ENCODE peak calls at places on chromosomes 4 and X, in six cellular contexts. H is stimulated activated CD4-positive, alpha-beta T cell treated with anti-CD3 and anti-CD28 coated beads, TNF-alpha, amount 100 ng/mL, for 4 hours; Z is A549; A is activated CD4-positive, CD25-positive, alpha-beta regulatory T cell treated with anti-CD3 and anti-CD28 coated beads, Interleukin-2, amount 50 U/mL, for 72 hours; S is foreskin fibroblast; M is hypothalamus. N is an unnamed sample.

GRCh38 chr4:185833055-185833598 is 21.1 kb upstream of the SORBS2 start:
- DNase-seq in M (no peak), H (no peak), A (no peak), Z (peak), S (peak), N (no peak)

GRCh38 chr4:98289375-98289774 is 28.2 kb downstream of the RAP1GDS1 start:
- DNase-seq in S (no peak), H (no peak), A (no peak), M (no peak), Z (no peak), N (no peak)

GRCh38 chr4:114383055-114383454 is 215.6 kb upstream of the UGT8 start:
- DNase-seq in S (peak), H (no peak), A (no peak), M (no peak), Z (no peak), N (no peak)

GRCh38 chr4:56649445-56650258 is 31.4 kb downstream of the HOPX start:
- DNase-seq in A (no peak), S (no peak), M (no peak), H (no peak), Z (no peak), N (no peak)

GRCh38 chr4:186029731-186030421 is 39.1 kb upstream of the TLR3 start:
- DNase-seq in S (no peak), Z (no peak), A (no peak), H (no peak), M (peak), N (no peak)

GRCh38 chr4:72418458-72418857 is 150.6 kb downstream of the ADAMTS3 start:
- DNase-seq in A (no peak), H (no peak), Z (no peak), S (peak), M (no peak), N (no peak)

GRCh38 chr4:103372002-103372558 is 173.9 kb upstream of the CENPE start:
- DNase-seq in S (no peak), H (no peak), Z (no peak), M (no peak), A (no peak), N (no peak)

GRCh38 chr4:157045507-157046127 is 30.3 kb upstream of the GLRB start:
- DNase-seq in M (no peak), Z (peak), H (no peak), A (no peak), S (peak), N (no peak)

GRCh38 chr4:65241257-65241997 is 428.9 kb downstream of the EPHA5 start:
- DNase-seq in M (no peak), Z (no peak), A (no peak), H (no peak), S (no peak), N (no peak)

GRCh38 chr4:181479145-181479544 is 764.1 kb upstream of the TENM3 start:
- DNase-seq in Z (no peak), S (no peak), A (no peak), M (no peak), H (no peak), N (no peak)

GRCh38 chr4:125315571-125316390 is 1.0 kb downstream of the FAT4 start:
- DNase-seq in H (no peak), A (peak), Z (peak), S (peak), M (peak), N (no peak)

GRCh38 chrX:16807976-16808542 is 21.8 kb downstream of the TXLNG start:
- DNase-seq in H (no peak), Z (peak), S (peak), M (no peak), A (no peak), N (no peak)

GRCh38 chrX:95536111-95536510 is 1148.5 kb upstream of the DIAPH2 start:
- DNase-seq in M (no peak), A (no peak), H (no peak), Z (no peak), S (no peak), N (no peak)

GRCh38 chr4:26298198-26298950 is 22.4 kb upstream of the RBPJ start:
- DNase-seq in Z (no peak), A (no peak), H (no peak), M (no peak), S (peak), N (no peak)

GRCh38 chrX:136121788-136122187 is 25.5 kb upstream of the FHL1 start:
- DNase-seq in Z (no peak), M (no peak), S (no peak), H (no peak), A (no peak), N (no peak)

GRCh38 chrX:122026665-122027064 is 979.3 kb downstream of the GLUD2 start:
- DNase-seq in M (no peak), S (no peak), Z (no peak), A (no peak), H (no peak), N (no peak)

GRCh38 chr4:175891863-175892262 is 79.8 kb upstream of the GPM6A start:
- DNase-seq in Z (peak), S (peak), M (no peak), H (no peak), A (no peak), N (no peak)

GRCh38 chr4:76563804-76564468 is 128.9 kb downstream of the SHROOM3 start:
- DNase-seq in Z (no peak), S (no peak), A (no peak), H (no peak), M (no peak), N (no peak)

GRCh38 chr4:123986268-123986798 is 589.7 kb downstream of the SPRY1 start:
- DNase-seq in S (peak), M (no peak), Z (no peak), A (no peak), H (no peak), N (no peak)

GRCh38 chrX:45164021-45164621 is 36.6 kb downstream of the DIPK2B start:
- DNase-seq in S (peak), Z (no peak), M (no peak), H (no peak), A (no peak), N (no peak)

GRCh38 chr4:99715286-99715685 is 57.7 kb upstream of the C4orf54 start:
- DNase-seq in A (no peak), S (no peak), H (no peak), M (no peak), Z (no peak), N (no peak)

GRCh38 chr4:16067515-16067914 is 16.3 kb downstream of the PROM1 start:
- DNase-seq in S (peak), M (no peak), A (no peak), Z (no peak), H (no peak), N (no peak)

GRCh38 chr4:10457255-10457801 is at the start of gene ZNF518B:
- DNase-seq in A (peak), Z (peak), S (peak), H (peak), M (peak), N (peak)

GRCh38 chr4:164856396-164856795 is 20.6 kb upstream of the APELA start:
- DNase-seq in M (no peak), S (no peak), Z (no peak), A (no peak), H (no peak), N (no peak)

GRCh38 chrX:119226431-119226830 is 9.7 kb upstream of the PGRMC1 start:
- DNase-seq in Z (no peak), M (no peak), S (no peak), A (no peak), H (no peak), N (no peak)

GRCh38 chrX:103081051-103081450 is 11.9 kb downstream of the NXF3 start:
- DNase-seq in M (no peak), S (no peak), A (no peak), Z (no peak), H (no peak), N (no peak)

GRCh38 chrX:10591363-10592036 is 28.9 kb downstream of the MID1 start:
- DNase-seq in Z (no peak), H (no peak), M (no peak), A (no peak), S (no peak), N (no peak)

GRCh38 chrX:109537324-109537665 is 651 bp downstream of the NXT2 start:
- DNase-seq in A (no peak), Z (peak), H (no peak), S (peak), M (no peak), N (no peak)

GRCh38 chr4:103802766-103803165 is 83.0 kb upstream of the TACR3 start:
- DNase-seq in A (no peak), Z (no peak), H (no peak), S (no peak), M (no peak), N (no peak)

GRCh38 chrX:110282922-110283321 is 35.0 kb downstream of the AMMECR1 start:
- DNase-seq in Z (no peak), M (no peak), A (no peak), S (peak), H (no peak), N (no peak)

GRCh38 chr4:127055349-127055748 is 577.4 kb upstream of the INTU start:
- DNase-seq in M (no peak), S (peak), Z (no peak), H (no peak), A (no peak), N (no peak)

GRCh38 chr4:75686346-75686745 is 13.1 kb upstream of the G3BP2 start:
- DNase-seq in M (no peak), H (no peak), A (no peak), Z (no peak), S (no peak), N (no peak)

GRCh38 chr4:155787113-155787710 is 28.4 kb downstream of the GUCY1B1 start:
- DNase-seq in A (no peak), S (peak), H (no peak), M (no peak), Z (peak), N (no peak)

GRCh38 chrX:111098874-111099273 is 2.9 kb downstream of the PAK3 start:
- DNase-seq in S (peak), A (peak), M (no peak), Z (peak), H (peak), N (peak)

GRCh38 chrX:37876716-37877115 is 29.3 kb upstream of the DYNLT3 start:
- DNase-seq in H (no peak), M (no peak), A (no peak), Z (no peak), S (no peak), N (no peak)

GRCh38 chr4:121408-122084 is 2.8 kb upstream of the ZNF718 start:
- DNase-seq in Z (no peak), S (no peak), A (no peak), M (no peak), H (no peak), N (peak)

GRCh38 chrX:52990848-52991247 is 32.5 kb upstream of the FAM156A start:
- DNase-seq in A (no peak), Z (no peak), H (no peak), S (no peak), M (no peak), N (no peak)

GRCh38 chr4:4842476-4843441 is 16.7 kb upstream of the MSX1 start:
- DNase-seq in A (peak), H (no peak), M (no peak), Z (no peak), S (no peak), N (peak)

GRCh38 chr4:53548662-53549061 is 42.6 kb downstream of the LNX1 start:
- DNase-seq in H (no peak), Z (no peak), M (no peak), S (no peak), A (no peak), N (no peak)

GRCh38 chr4:40822781-40823180 is 73.0 kb downstream of the NSUN7 start:
- DNase-seq in A (no peak), M (no peak), S (no peak), Z (no peak), H (no peak), N (no peak)